ENCODE peak calls at places on chromosome 18, in eight cellular contexts. T is activated T-cell treated with anti-CD3 and anti-CD28 coated beads for 48 hours; U is cardiac septum; F is kidney tubule cell; L is KG1; M is T47D; J is stimulated activated CD4-positive, alpha-beta T cell treated with anti-CD3 and anti-CD28 coated beads, Interleukin-1b, Interleukin-23, amount 100 ng/mL, for 4 hours; K is pancreas. A is an unnamed sample.

GRCh38 chr18:12031836-12032235 is 50.5 kb downstream of the IMPA2 start:
- DNase-seq in T (no peak), U (no peak), F (no peak), L (no peak), M (no peak), J (no peak), K (no peak), A (no peak)

GRCh38 chr18:36176739-36177138 is 10.6 kb upstream of the MOCOS start:
- DNase-seq in T (no peak), U (no peak), F (no peak), L (no peak), M (no peak), J (no peak), K (no peak), A (no peak)

GRCh38 chr18:24208270-24209035 is 69.6 kb downstream of the CABYR start:
- DNase-seq in T (no peak), U (no peak), F (peak; percentile 16), L (no peak), M (no peak), J (no peak), K (no peak), A (no peak)

GRCh38 chr18:3211236-3211992 is 8.4 kb downstream of the MYOM1 start:
- DNase-seq in T (no peak), U (no peak), F (peak; percentile 46), L (no peak), M (no peak), J (no peak), K (no peak), A (no peak)

GRCh38 chr18:77206676-77207370 is 42.8 kb upstream of the GALR1 start:
- DNase-seq in T (no peak), U (no peak), F (no peak), L (no peak), M (no peak), J (no peak), K (no peak), A (no peak)

GRCh38 chr18:73942081-73942625 is 205.5 kb downstream of the FBXO15 start:
- DNase-seq in T (no peak), U (no peak), F (no peak), L (no peak), M (peak; percentile 82), J (no peak), K (no peak), A (no peak)

GRCh38 chr18:8450013-8450412 is 159.2 kb upstream of the RAB12 start:
- DNase-seq in T (no peak), U (peak; percentile 35), F (peak; percentile 16), L (no peak), M (peak; percentile 24), J (no peak), K (no peak), A (no peak)

GRCh38 chr18:78754311-78755043 is 225.1 kb upstream of the SALL3 start:
- DNase-seq in T (no peak), U (peak; percentile 51), F (no peak), L (no peak), M (no peak), J (no peak), K (no peak), A (no peak)

GRCh38 chr18:6210349-6211173 is 204.2 kb downstream of the L3MBTL4 start:
- DNase-seq in T (no peak), U (no peak), F (no peak), L (no peak), M (no peak), J (no peak), K (no peak), A (no peak)

GRCh38 chr18:56795381-56795780 is 144.2 kb downstream of the WDR7 start:
- DNase-seq in T (no peak), U (no peak), F (no peak), L (no peak), M (no peak), J (no peak), K (no peak), A (no peak)

GRCh38 chr18:73841661-73842060 is 306.0 kb downstream of the FBXO15 start:
- DNase-seq in T (no peak), U (no peak), F (no peak), L (no peak), M (no peak), J (no peak), K (no peak), A (no peak)

GRCh38 chr18:37261246-37261927 is 304.2 kb downstream of the CELF4 start:
- DNase-seq in T (no peak), U (no peak), F (no peak), L (no peak), M (no peak), J (no peak), K (no peak), A (no peak)

GRCh38 chr18:10190564-10190963 is 263.9 kb upstream of the APCDD1 start:
- DNase-seq in T (no peak), U (no peak), F (peak; percentile 9), L (no peak), M (no peak), J (no peak), K (no peak), A (no peak)

GRCh38 chr18:10230072-10230471 is 224.4 kb upstream of the APCDD1 start:
- DNase-seq in T (no peak), U (no peak), F (peak; percentile 92), L (no peak), M (no peak), J (no peak), K (no peak), A (no peak)

GRCh38 chr18:13369756-13370510 is 151.4 kb downstream of the LDLRAD4 start:
- DNase-seq in T (no peak), U (peak; percentile 53), F (peak; percentile 92), L (no peak), M (no peak), J (no peak), K (no peak), A (no peak)

GRCh38 chr18:70333757-70334156 is 44.9 kb downstream of the SOCS6 start:
- DNase-seq in T (no peak), U (no peak), F (peak; percentile 97), L (no peak), M (no peak), J (no peak), K (no peak), A (no peak)

GRCh38 chr18:41537666-41538065 is 417.4 kb upstream of the PIK3C3 start:
- DNase-seq in T (no peak), U (no peak), F (no peak), L (no peak), M (no peak), J (no peak), K (no peak), A (no peak)

GRCh38 chr18:47150824-47151366 is 595 bp upstream of the HDHD2 start:
- DNase-seq in T (no peak), U (no peak), F (peak; percentile 3), L (peak; percentile 11), M (no peak), J (no peak), K (no peak), A (no peak)

GRCh38 chr18:22624171-22624570 is 206.5 kb upstream of the CTAGE1 start:
- DNase-seq in T (no peak), U (no peak), F (no peak), L (no peak), M (no peak), J (no peak), K (no peak), A (no peak)

GRCh38 chr18:49611316-49611715 is 49.5 kb downstream of the LIPG start:
- DNase-seq in T (no peak), U (no peak), F (no peak), L (no peak), M (no peak), J (no peak), K (no peak), A (no peak)

GRCh38 chr18:70280007-70280925 is 8.6 kb upstream of the SOCS6 start:
- DNase-seq in T (no peak), U (no peak), F (peak; percentile 89), L (no peak), M (no peak), J (no peak), K (peak; percentile 65), A (no peak)

GRCh38 chr18:35454803-35455202 is 43.0 kb downstream of the INO80C start:
- DNase-seq in T (no peak), U (no peak), F (no peak), L (no peak), M (no peak), J (no peak), K (no peak), A (no peak)

GRCh38 chr18:45938488-45938935 is 28.6 kb downstream of the EPG5 start:
- DNase-seq in T (no peak), U (no peak), F (no peak), L (no peak), M (no peak), J (no peak), K (no peak), A (no peak)

GRCh38 chr18:42268186-42268725 is 313.2 kb downstream of the PIK3C3 start:
- DNase-seq in T (no peak), U (no peak), F (no peak), L (no peak), M (no peak), J (no peak), K (no peak), A (no peak)

GRCh38 chr18:48075707-48076093 is 145.2 kb upstream of the SMAD2 start:
- DNase-seq in T (no peak), U (no peak), F (no peak), L (no peak), M (no peak), J (no peak), K (no peak), A (no peak)

GRCh38 chr18:65035701-65036100 is 715.1 kb upstream of the CDH7 start:
- DNase-seq in T (no peak), U (no peak), F (no peak), L (no peak), M (no peak), J (no peak), K (no peak), A (no peak)

A was measured in GF-D8.